ENCODE peak calls at places on chromosomes 1 and 21, in five cellular contexts. F, P, L, C and A are unnamed samples.

GRCh38 chr1:10209590-10209904 is 823 bp upstream of the KIF1B start:
- DNase-seq in L (no peak), F (no peak), C (no peak), P (no peak), A (no peak)

GRCh38 chr1:11461738-11462137 is 17.2 kb upstream of the DISP3 start:
- DNase-seq in L (no peak), P (no peak), F (no peak), C (no peak), A (no peak)

GRCh38 chr1:21879928-21880618 is 57.0 kb downstream of the HSPG2 start:
- DNase-seq in C (no peak), L (no peak), P (no peak), F (peak; percentile 73), A (no peak)

GRCh38 chr21:40719615-40720014 is 127.3 kb downstream of the DSCAM start:
- DNase-seq in L (no peak), F (no peak), C (no peak), P (no peak), A (no peak)

GRCh38 chr1:233005703-233006102 is 55.3 kb downstream of the NTPCR start:
- DNase-seq in P (peak; percentile 85), F (no peak), L (peak; percentile 56), C (peak; percentile 83), A (no peak)

GRCh38 chr1:213122514-213122929 is 71.5 kb downstream of the RPS6KC1 start:
- DNase-seq in P (peak; percentile 71), F (no peak), L (peak; percentile 70), C (peak; percentile 75), A (no peak)

GRCh38 chr1:93605812-93606512 is 75.7 kb downstream of the BCAR3 start:
- DNase-seq in P (peak; percentile 97), L (peak; percentile 96), C (peak; percentile 94), F (no peak), A (peak; percentile 42)

GRCh38 chr21:41133896-41134522 is 34.0 kb upstream of the BACE2 start:
- DNase-seq in L (peak; percentile 72), F (no peak), P (peak; percentile 54), C (peak; percentile 47), A (no peak)

GRCh38 chr1:153565529-153566374 is at the start of gene S100A2:
- DNase-seq in C (peak; percentile 96), L (peak; percentile 98), F (peak; percentile 91), P (peak; percentile 97), A (peak; percentile 76)

GRCh38 chr1:233636503-233636877 is 22.6 kb downstream of the KCNK1 start:
- DNase-seq in L (no peak), P (no peak), F (no peak), C (no peak), A (no peak)

GRCh38 chr1:47545912-47546483 is 108.2 kb downstream of the FOXD2 start:
- DNase-seq in P (no peak), C (no peak), F (no peak), L (no peak), A (no peak)

DNA sequence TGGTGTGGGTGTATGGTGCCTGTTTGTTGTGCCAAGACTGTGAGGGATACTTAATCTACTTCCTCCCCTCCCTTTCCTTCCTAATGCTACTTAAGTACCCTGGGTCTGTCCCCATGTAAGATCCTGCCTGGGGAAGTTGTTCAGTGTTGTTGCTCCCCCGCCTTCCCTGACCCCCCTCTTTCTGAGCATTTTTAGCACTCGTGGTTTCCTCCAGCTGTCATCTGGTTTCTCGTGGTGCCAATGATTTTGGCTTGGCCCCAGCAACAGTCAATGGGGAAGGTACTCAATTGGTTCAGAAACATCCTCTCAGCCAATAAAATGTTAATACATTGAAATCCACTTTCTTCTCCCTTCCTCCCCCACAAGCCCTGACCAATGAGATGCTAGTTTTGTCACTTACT is 8.0 kb upstream of the B4GALT3 start:
- DNase-seq in F (peak; percentile 62), L (peak; percentile 61), P (peak; percentile 67), C (peak; percentile 78), A (peak; percentile 89)
- H3K4me3 ChIP-seq in F (no peak overlapping the region), L (no peak overlapping the region), P (no peak overlapping the region), C (no peak overlapping the region), A (no peak overlapping the region)

GRCh38 chr21:33949516-33950424 is 34.2 kb upstream of the ATP5PO start:
- DNase-seq in L (no peak), C (no peak), P (no peak), F (no peak), A (no peak)
- H3K4me3 ChIP-seq in L (no peak overlapping the region), C (no peak overlapping the region), P (no peak overlapping the region), F (no peak overlapping the region), A (no peak overlapping the region)

DNA sequence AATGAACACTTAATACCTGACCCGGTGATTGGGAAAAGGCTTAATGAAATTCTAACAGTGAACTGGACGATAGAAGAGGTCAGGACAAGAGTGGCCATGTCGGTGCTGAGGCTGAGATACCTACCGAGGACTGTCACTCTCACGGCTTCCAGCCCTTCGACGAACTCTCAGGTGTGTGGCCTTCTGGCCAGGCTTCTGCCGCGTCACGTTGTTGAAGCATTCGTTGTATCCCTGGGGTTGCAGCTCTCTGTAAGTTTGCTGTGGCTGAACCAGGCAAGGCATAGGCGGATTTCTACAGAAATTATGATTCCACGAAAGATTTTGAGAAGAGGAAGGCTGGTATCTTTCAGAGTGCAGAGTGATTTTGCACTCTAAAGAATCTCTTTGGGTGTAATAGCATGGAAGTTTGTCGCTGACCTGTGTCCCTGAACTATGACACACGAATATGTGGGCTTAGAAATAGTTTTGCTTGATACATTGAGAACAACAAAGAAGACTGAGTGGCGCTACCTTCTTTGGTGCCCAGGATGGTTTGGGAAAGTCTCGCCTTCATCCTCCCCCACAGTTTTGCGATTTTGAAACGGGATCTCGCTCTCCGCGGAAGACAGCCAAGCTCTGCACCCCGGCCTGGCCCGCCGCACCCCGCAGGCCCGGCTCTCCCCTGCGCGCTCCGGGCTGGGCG is 403 bp upstream of the EPHX4 start:
- DNase-seq in P (peak; percentile 4), L (no peak), C (no peak), F (no peak), A (no peak)
- H3K4me3 ChIP-seq in P (peak overlapping the region; percentile 76), L (peak overlapping the region; percentile 74), C (peak overlapping the region; percentile 53), F (peak overlapping the region; percentile 42), A (peak overlapping the region; percentile 59)

DNA sequence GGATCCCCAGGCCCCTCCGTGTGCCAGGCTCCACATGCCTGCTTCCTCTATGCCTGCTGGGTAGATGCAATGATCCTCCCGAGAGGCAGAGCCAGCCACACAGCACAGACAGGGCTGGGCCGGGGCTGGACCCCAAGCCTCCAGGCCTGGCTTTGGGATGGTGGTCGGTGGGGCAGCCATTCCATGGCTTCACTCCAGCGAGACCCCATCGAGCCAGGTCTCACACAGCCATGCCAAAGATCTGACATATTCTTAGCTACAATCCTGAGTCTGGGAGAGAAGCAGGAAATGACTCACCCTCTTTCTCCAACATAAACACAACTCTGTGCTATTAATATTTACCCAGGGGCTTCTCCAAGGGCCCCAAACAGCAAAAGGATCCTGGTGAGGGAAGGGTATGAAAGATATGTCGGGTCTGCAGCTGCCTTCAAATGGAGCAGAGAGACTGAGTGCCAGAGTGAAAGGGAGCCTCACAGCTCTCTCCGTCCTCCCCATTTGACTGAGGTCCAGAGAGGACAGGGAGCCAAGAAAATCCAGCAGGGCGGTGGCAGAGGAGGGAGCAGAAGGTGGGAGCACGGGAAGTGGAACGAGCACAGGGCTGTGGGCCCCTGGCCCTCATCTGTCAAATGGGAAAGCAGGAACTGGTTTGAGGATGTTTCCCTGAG is 639.5 kb downstream of the MATN1 start:
- DNase-seq in F (no peak), C (peak; percentile 72), L (peak; percentile 80), P (peak; percentile 84), A (no peak)
- H3K4me3 ChIP-seq in F (no peak overlapping the region), C (no peak overlapping the region), L (peak overlapping the region; percentile 44), P (no peak overlapping the region), A (no peak overlapping the region)

GRCh38 chr1:39205102-39205780 is 746 bp downstream of the MACF1 start:
- DNase-seq in C (peak; percentile 90), P (peak; percentile 76), L (peak; percentile 88), F (no peak), A (peak; percentile 68)

GRCh38 chr1:39210649-39211048 is 6.2 kb downstream of the MACF1 start:
- DNase-seq in L (no peak), P (no peak), F (no peak), C (no peak), A (no peak)

GRCh38 chr1:39204441-39205081 is at the start of gene MACF1:
- DNase-seq in C (peak; percentile 92), P (peak; percentile 98), F (peak; percentile 83), L (peak; percentile 94), A (peak; percentile 86)

GRCh38 chr1:39205781-39206464 is 1.4 kb downstream of the MACF1 start:
- DNase-seq in C (peak; percentile 14), P (no peak), F (no peak), L (no peak), A (no peak)
- H3K4me3 ChIP-seq in C (peak overlapping the region; percentile 55), P (peak overlapping the region; percentile 54), F (peak overlapping the region; percentile 62), L (peak overlapping the region; percentile 72), A (peak overlapping the region; percentile 54)

GRCh38 chr1:40712405-40712944 is 21.0 kb downstream of the NFYC start:
- DNase-seq in C (no peak), P (no peak), L (no peak), F (no peak), A (no peak)
- H3K4me3 ChIP-seq in C (no peak overlapping the region), P (no peak overlapping the region), L (peak overlapping the region; percentile 75), F (no peak overlapping the region), A (no peak overlapping the region)

GRCh38 chr21:25036775-25037174 is 570.5 kb downstream of the MRPL39 start:
- DNase-seq in P (no peak), C (no peak), L (no peak), F (no peak), A (no peak)

DNA sequence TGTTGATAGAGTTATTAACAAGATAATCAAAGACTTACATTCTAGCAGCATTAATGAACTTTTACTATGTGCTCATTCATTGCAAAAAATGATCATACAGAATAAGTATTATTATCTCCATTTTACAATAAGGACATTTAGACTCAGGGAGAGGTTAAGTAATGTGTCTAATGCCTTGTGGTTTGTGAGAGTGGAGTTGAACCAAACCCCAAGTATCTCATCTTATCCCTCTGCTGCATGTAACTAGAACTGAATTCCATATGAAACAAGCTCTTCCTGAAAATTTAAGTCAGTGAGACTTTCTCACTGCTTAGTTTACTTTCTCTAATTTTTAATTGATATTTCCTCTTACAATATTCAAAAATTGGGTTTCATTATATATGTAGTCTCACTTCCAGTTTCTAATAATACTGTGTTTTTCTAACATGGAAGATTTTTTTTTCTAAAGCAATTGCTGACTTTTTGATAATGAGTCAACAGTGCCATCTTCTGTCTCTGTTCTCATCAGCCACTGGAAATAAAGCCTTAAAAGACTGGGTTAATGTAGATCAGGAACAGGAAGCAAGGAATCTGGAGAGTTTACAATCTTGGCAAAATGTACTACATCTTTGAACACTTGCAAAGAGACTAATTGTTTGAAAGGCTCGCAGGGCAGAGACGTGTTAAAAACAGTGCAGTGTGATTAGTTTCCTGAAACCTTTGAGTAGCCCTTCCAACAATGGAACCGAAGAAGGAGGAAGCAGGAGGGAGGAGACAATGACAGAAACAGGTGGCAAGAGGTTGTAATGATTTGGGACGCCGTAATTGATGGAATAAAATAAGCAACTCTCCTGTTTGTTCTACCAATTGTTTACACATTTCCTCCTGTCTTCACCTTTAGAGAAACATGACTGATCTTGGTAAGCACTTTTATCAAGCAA is 567.6 kb downstream of the MRPL39 start:
- DNase-seq in C (no peak), P (peak; percentile 5), L (no peak), F (no peak), A (no peak)
- H3K4me3 ChIP-seq in C (no peak overlapping the region), P (no peak overlapping the region), L (no peak overlapping the region), F (no peak overlapping the region), A (no peak overlapping the region)